ENCODE peak calls at places on chromosomes 3 and 15, in seven cellular contexts. X is epithelial cell of esophagus; Q is CD8-positive, alpha-beta T cell; O is AG04450; P is AG10803; C is left ventricle myocardium inferior; M is GM20000. Y is an unnamed sample.
A peak's percentile ranks its signal among the peaks of the same experiment; 100 is the strongest.

GRCh38 chr3:129000742-129001100 is 383 bp upstream of the EFCC1 start:
- DNase-seq in Q (no peak), M (peak; percentile 35), X (no peak), O (no peak), C (no peak), P (no peak), Y (no peak)

GRCh38 chr3:56303508-56303907 is 164.8 kb downstream of the ERC2 start:
- DNase-seq in X (peak; percentile 27), O (peak; percentile 3), Q (no peak), M (peak; percentile 29), C (no peak), P (peak; percentile 35), Y (peak; percentile 60)

GRCh38 chr3:88434001-88434400 is 284.2 kb downstream of the C3orf38 start:
- DNase-seq in M (no peak), X (no peak), O (no peak), P (no peak), C (no peak), Q (no peak), Y (no peak)

GRCh38 chr3:197151562-197151961 is 121.9 kb upstream of the MELTF start:
- DNase-seq in C (no peak), P (peak; percentile 64), M (no peak), Q (no peak), O (peak; percentile 18), X (peak; percentile 82), Y (no peak)

GRCh38 chr15:57751177-57751800 is 44.8 kb downstream of the POLR2M start:
- DNase-seq in P (peak; percentile 58), O (peak; percentile 13), M (peak; percentile 16), C (no peak), X (peak; percentile 62), Q (no peak), Y (no peak)

GRCh38 chr15:68154923-68155559 is 50.1 kb downstream of the CALML4 start:
- DNase-seq in P (peak; percentile 71), Q (no peak), X (peak; percentile 65), M (peak; percentile 18), O (peak; percentile 34), C (no peak), Y (peak; percentile 28)

GRCh38 chr15:68776477-68777270 is 44.0 kb downstream of the ANP32A start:
- DNase-seq in P (no peak), Q (no peak), X (no peak), O (no peak), C (no peak), M (no peak), Y (no peak)

GRCh38 chr15:30882861-30883433 is 20.8 kb upstream of the FAN1 start:
- DNase-seq in M (no peak), X (no peak), C (no peak), P (no peak), Q (peak; percentile 39), O (no peak), Y (no peak)

GRCh38 chr15:78200276-78200930 is 34.0 kb downstream of the ACSBG1 start:
- DNase-seq in O (no peak), M (no peak), C (no peak), P (no peak), X (no peak), Q (no peak), Y (no peak)

GRCh38 chr15:31255176-31255510 is 71.5 kb upstream of the KLF13 start:
- DNase-seq in X (no peak), O (no peak), M (no peak), Q (no peak), P (no peak), C (no peak), Y (no peak)

GRCh38 chr15:74656935-74657535 is 38.8 kb downstream of the EDC3 start:
- DNase-seq in M (no peak), C (no peak), P (no peak), O (no peak), Q (no peak), X (no peak), Y (no peak)

GRCh38 chr3:156948402-156949210 is 122.5 kb downstream of the LEKR1 start:
- DNase-seq in Q (no peak), C (no peak), M (no peak), O (no peak), P (no peak), X (no peak), Y (no peak)

GRCh38 chr3:41304603-41305002 is 105.3 kb downstream of the CTNNB1 start:
- DNase-seq in X (peak; percentile 39), P (peak; percentile 22), Q (no peak), C (no peak), M (no peak), O (no peak), Y (no peak)

GRCh38 chr15:49847937-49848823 is 227.3 kb downstream of the DTWD1 start:
- DNase-seq in P (peak; percentile 99), Q (no peak), M (no peak), X (peak; percentile 76), O (peak; percentile 92), C (no peak), Y (no peak)

GRCh38 chr15:77841376-77841775 is 208.7 kb upstream of the LINGO1 start:
- DNase-seq in X (no peak), O (no peak), P (no peak), Q (no peak), M (no peak), C (no peak), Y (no peak)

GRCh38 chr3:98839846-98840245 is 61.6 kb downstream of the DCBLD2 start:
- DNase-seq in X (no peak), Q (no peak), O (no peak), C (no peak), M (no peak), P (no peak), Y (no peak)

GRCh38 chr3:108406661-108407206 is 103.7 kb downstream of the MYH15 start:
- DNase-seq in X (peak; percentile 77), Q (no peak), C (no peak), M (peak; percentile 59), P (peak; percentile 76), O (peak; percentile 16), Y (no peak)

GRCh38 chr3:86772699-86773098 is 218.2 kb downstream of the VGLL3 start:
- DNase-seq in M (no peak), P (no peak), C (no peak), X (peak; percentile 11), Q (no peak), O (no peak), Y (no peak)

GRCh38 chr3:87082806-87083440 is 92.0 kb upstream of the VGLL3 start:
- DNase-seq in Q (no peak), X (peak; percentile 77), M (peak; percentile 44), O (peak; percentile 30), P (peak; percentile 73), C (no peak), Y (peak; percentile 6)

GRCh38 chr3:36380171-36381031 is at the start of gene STAC:
- DNase-seq in C (peak; percentile 13), O (no peak), M (no peak), Q (no peak), P (peak; percentile 36), X (peak; percentile 32), Y (peak; percentile 82)

GRCh38 chr15:32706704-32707103 is 11.1 kb upstream of the GREM1 start:
- DNase-seq in O (no peak), X (peak; percentile 63), Q (no peak), P (peak; percentile 78), C (no peak), M (no peak), Y (no peak)

GRCh38 chr3:135878501-135878900 is 87.0 kb upstream of the PPP2R3A start:
- DNase-seq in O (no peak), M (no peak), X (peak; percentile 57), P (no peak), C (no peak), Q (no peak), Y (no peak)

GRCh38 chr15:58064119-58065010 is 1.1 kb downstream of the ALDH1A2 start:
- DNase-seq in X (no peak), O (no peak), C (no peak), P (no peak), M (no peak), Q (no peak), Y (no peak)

GRCh38 chr3:101423984-101424888 is 88.8 kb downstream of the SENP7 start:
- DNase-seq in Q (peak; percentile 34), M (no peak), C (no peak), O (no peak), X (no peak), P (no peak), Y (no peak)

GRCh38 chr3:29057326-29057725 is 223.5 kb upstream of the RBMS3 start:
- DNase-seq in X (peak; percentile 94), Q (no peak), M (no peak), P (peak; percentile 85), C (no peak), O (peak; percentile 39), Y (no peak)

GRCh38 chr3:11155341-11156025 is 1.2 kb downstream of the HRH1 start:
- DNase-seq in Q (no peak), O (peak; percentile 60), M (peak; percentile 51), X (peak; percentile 86), C (peak; percentile 67), P (peak; percentile 84), Y (peak; percentile 70)
- TF ChIP-seq CTCF in Q (no peak), O (peak; percentile 96), M (peak; percentile 30), X (peak; percentile 96), C (peak; percentile 73), P (peak; percentile 97), Y (peak; percentile 59)

DNA sequence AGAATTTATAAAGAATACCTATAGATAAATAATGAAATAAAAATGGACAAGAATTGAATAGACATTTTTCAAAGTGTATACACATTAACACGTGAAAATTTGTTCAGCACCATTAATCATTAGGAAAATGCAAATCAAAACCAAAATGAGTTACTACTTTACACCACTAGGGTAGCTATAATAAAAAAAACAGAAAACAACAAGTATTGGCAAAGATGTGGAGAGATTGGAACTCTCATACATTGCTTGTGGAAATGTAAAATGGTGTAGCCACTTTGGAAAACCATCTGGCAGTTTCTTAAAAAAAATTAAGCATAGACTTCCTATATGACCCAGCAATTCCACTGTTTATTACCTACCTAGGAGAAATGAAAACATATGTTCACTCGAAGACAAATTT is 172.8 kb upstream of the P2RY1 start:
- DNase-seq in C (no peak), M (no peak), P (no peak), X (no peak), O (no peak), Q (no peak), Y (no peak)
- TF ChIP-seq CTCF in C (no peak), M (no peak), P (no peak), X (no peak), O (no peak), Q (no peak), Y (no peak)

GRCh38 chr15:40952901-40953712 is at the start of gene CHAC1:
- DNase-seq in C (peak; percentile 93), X (peak; percentile 98), O (peak; percentile 91), M (peak; percentile 99), P (peak; percentile 97), Q (peak; percentile 96), Y (peak; percentile 92)
- TF ChIP-seq CTCF in C (no peak), X (no peak), O (no peak), M (no peak), P (no peak), Q (peak; percentile 20), Y (no peak)

GRCh38 chr15:61621865-61622264 is 392.8 kb upstream of the RORA start:
- DNase-seq in O (no peak), Q (no peak), M (no peak), X (no peak), P (no peak), C (no peak), Y (no peak)

GRCh38 chr15:61624950-61625349 is 395.8 kb upstream of the RORA start:
- DNase-seq in Q (no peak), C (no peak), M (no peak), X (no peak), O (no peak), P (no peak), Y (no peak)

GRCh38 chr15:61623746-61624145 is 394.6 kb upstream of the RORA start:
- DNase-seq in Q (no peak), M (no peak), X (no peak), O (no peak), P (no peak), C (no peak), Y (no peak)

GRCh38 chr15:61621146-61621545 is 392.0 kb upstream of the RORA start:
- DNase-seq in X (peak; percentile 17), M (peak; percentile 12), Q (no peak), C (no peak), O (no peak), P (peak; percentile 9), Y (peak; percentile 53)
- TF ChIP-seq CTCF in X (peak; percentile 39), M (peak; percentile 3), Q (peak; percentile 19), C (peak; percentile 50), O (peak; percentile 13), P (peak; percentile 48), Y (peak; percentile 70)